ENCODE peak calls at places on chromosome 2, in four cellular contexts. L is glomerular endothelial cell, C is epithelial cell of esophagus, S is HCEC 1CT. Z is an unnamed sample.

GRCh38 chr2:230202430-230203109 is 17.2 kb downstream of the SP110 start:
- DNase-seq in S (no peak), C (no peak), L (no peak), Z (no peak)

GRCh38 chr2:169599568-169599967 is 15.4 kb downstream of the PPIG start:
- DNase-seq in S (no peak), L (no peak), C (no peak), Z (no peak)

GRCh38 chr2:199488772-199489400 is 31.1 kb upstream of the SATB2 start:
- DNase-seq in L (peak), S (peak), C (peak), Z (peak)

GRCh38 chr2:43538034-43538670 is 57.7 kb downstream of the THADA start:
- DNase-seq in C (peak), S (peak), L (no peak), Z (no peak)

GRCh38 chr2:96895709-96896651 is 26.1 kb upstream of the SEMA4C start:
- DNase-seq in C (peak), S (no peak), L (no peak), Z (no peak)

GRCh38 chr2:110219496-110220192 is 7.3 kb upstream of the MTLN start:
- DNase-seq in C (peak), L (no peak), S (peak), Z (no peak)

GRCh38 chr2:237702439-237703397 is 75.3 kb downstream of the LRRFIP1 start:
- DNase-seq in L (no peak), C (peak), S (peak), Z (no peak)

GRCh38 chr2:140442319-140442718 is 1662.1 kb upstream of the NXPH2 start:
- DNase-seq in C (no peak), S (no peak), L (no peak), Z (no peak)

GRCh38 chr2:74646201-74646600 is 1.9 kb downstream of the M1AP start:
- DNase-seq in S (no peak), L (no peak), C (no peak), Z (no peak)

Z was measured in NT2/D1.